ENCODE peak calls at places on chromosomes 6 and 20, in seven cellular contexts. One of them, this sample, is unnamed. For H3K9me2, the result is how much of the 10 kb centered on the place peaks cover.

GRCh38 chr6:163919652-163920051 is 505.1 kb downstream of the QKI start:
- DNase-seq in hepatocyte: no peak
- DNase-seq in PC-9: no peak
- DNase-seq in GM23338: no peak
- DNase-seq in HCT116: no peak
- DNase-seq in GM23248: no peak
- DNase-seq in MM.1S: no peak
- DNase-seq in this sample: no peak

GRCh38 chr20:2755451-2756055 is 44.9 kb downstream of the CPXM1 start:
- DNase-seq in hepatocyte: no peak
- DNase-seq in PC-9: no peak
- DNase-seq in GM23338: no peak
- DNase-seq in HCT116: no peak
- DNase-seq in GM23248: no peak
- DNase-seq in MM.1S: no peak
- DNase-seq in this sample: no peak

GRCh38 chr6:20954325-20954724 is 420.1 kb downstream of the CDKAL1 start:
- DNase-seq in hepatocyte: no peak
- DNase-seq in PC-9: no peak
- DNase-seq in GM23338: no peak
- DNase-seq in HCT116: no peak
- DNase-seq in GM23248: no peak
- DNase-seq in MM.1S: no peak
- DNase-seq in this sample: no peak

GRCh38 chr6:34656378-34657036 is 40.1 kb downstream of the ILRUN start:
- DNase-seq in hepatocyte: peak
- DNase-seq in PC-9: peak
- DNase-seq in GM23338: no peak
- DNase-seq in HCT116: no peak
- DNase-seq in GM23248: peak
- DNase-seq in MM.1S: peak
- DNase-seq in this sample: peak

GRCh38 chr20:42559665-42560064 is 630.0 kb downstream of the PTPRT start:
- DNase-seq in hepatocyte: no peak
- DNase-seq in PC-9: no peak
- DNase-seq in GM23338: no peak
- DNase-seq in HCT116: no peak
- DNase-seq in GM23248: no peak
- DNase-seq in MM.1S: no peak
- DNase-seq in this sample: no peak

GRCh38 chr6:80143312-80143960 is 37.0 kb downstream of the BCKDHB start:
- DNase-seq in hepatocyte: peak
- DNase-seq in PC-9: peak
- DNase-seq in GM23338: no peak
- DNase-seq in HCT116: peak
- DNase-seq in GM23248: peak
- DNase-seq in MM.1S: no peak
- DNase-seq in this sample: peak

GRCh38 chr20:1863296-1863695 is 31.9 kb upstream of the SIRPA start:
- DNase-seq in hepatocyte: no peak
- DNase-seq in PC-9: no peak
- DNase-seq in GM23338: no peak
- DNase-seq in HCT116: no peak
- DNase-seq in GM23248: no peak
- DNase-seq in MM.1S: no peak
- DNase-seq in this sample: no peak

GRCh38 chr6:3457710-3458605 is 1.1 kb upstream of the SLC22A23 start:
- DNase-seq in hepatocyte: peak
- DNase-seq in PC-9: peak
- DNase-seq in GM23338: peak
- DNase-seq in HCT116: peak
- DNase-seq in GM23248: peak
- DNase-seq in MM.1S: no peak
- DNase-seq in this sample: peak

GRCh38 chr6:133630651-133631050 is 258.3 kb upstream of the TCF21 start:
- DNase-seq in hepatocyte: no peak
- DNase-seq in PC-9: no peak
- DNase-seq in GM23338: no peak
- DNase-seq in HCT116: no peak
- DNase-seq in GM23248: no peak
- DNase-seq in MM.1S: no peak
- DNase-seq in this sample: no peak

GRCh38 chr6:13015379-13015681 is 298.8 kb downstream of the PHACTR1 start:
- DNase-seq in hepatocyte: no peak
- DNase-seq in PC-9: no peak
- DNase-seq in GM23338: no peak
- DNase-seq in HCT116: no peak
- DNase-seq in GM23248: no peak
- DNase-seq in MM.1S: no peak
- DNase-seq in this sample: no peak

GRCh38 chr6:2793491-2794151 is 28.4 kb downstream of the WRNIP1 start:
- DNase-seq in hepatocyte: peak
- DNase-seq in PC-9: peak
- DNase-seq in GM23338: no peak
- DNase-seq in HCT116: no peak
- DNase-seq in GM23248: peak
- DNase-seq in MM.1S: no peak
- DNase-seq in this sample: peak

GRCh38 chr20:63698739-63699465 is 2.5 kb downstream of the TNFRSF6B start:
- DNase-seq in hepatocyte: peak
- DNase-seq in PC-9: peak
- DNase-seq in GM23338: no peak
- DNase-seq in HCT116: peak
- DNase-seq in GM23248: peak
- DNase-seq in MM.1S: no peak
- DNase-seq in this sample: peak

GRCh38 chr6:32177182-32177787 is 920 bp upstream of the RNF5 start:
- DNase-seq in hepatocyte: peak
- DNase-seq in PC-9: no peak
- DNase-seq in GM23338: peak
- DNase-seq in HCT116: no peak
- DNase-seq in GM23248: no peak
- DNase-seq in MM.1S: peak
- DNase-seq in this sample: no peak

GRCh38 chr6:38564301-38564700 is 75.4 kb downstream of the BTBD9 start:
- DNase-seq in hepatocyte: no peak
- DNase-seq in PC-9: no peak
- DNase-seq in GM23338: no peak
- DNase-seq in HCT116: no peak
- DNase-seq in GM23248: no peak
- DNase-seq in MM.1S: no peak
- DNase-seq in this sample: no peak
- H3K9me2 ChIP-seq in hepatocyte: under half
- H3K9me2 ChIP-seq in PC-9: under half
- H3K9me2 ChIP-seq in GM23338: under half
- H3K9me2 ChIP-seq in HCT116: under half
- H3K9me2 ChIP-seq in GM23248: under half
- H3K9me2 ChIP-seq in MM.1S: under half
- H3K9me2 ChIP-seq in this sample: under half

DNA sequence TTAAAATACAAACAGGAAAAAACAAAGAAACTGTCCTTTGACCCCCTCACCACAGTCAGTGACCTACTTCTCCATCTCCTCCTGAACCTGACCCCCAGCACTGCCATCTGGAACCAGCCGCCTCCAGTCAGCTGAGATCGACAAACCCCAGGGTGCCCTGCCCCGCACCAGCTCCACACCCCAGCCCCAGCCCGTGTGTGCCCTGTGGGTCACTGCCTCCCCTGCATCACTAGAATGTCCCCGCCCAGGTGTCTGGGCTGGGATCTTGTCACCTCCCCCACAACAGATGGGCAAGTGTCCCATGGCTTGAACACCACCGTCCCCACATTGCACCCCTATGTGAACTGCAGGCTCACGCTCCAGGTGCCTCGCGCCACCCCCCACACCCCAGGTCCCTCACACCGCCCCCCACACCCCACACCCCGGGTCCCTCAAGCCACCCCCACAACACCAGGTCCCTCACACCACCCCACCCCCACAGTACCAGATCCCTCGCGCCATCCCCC is 13.3 kb downstream of the TAF4 start:
- DNase-seq in hepatocyte: no peak
- DNase-seq in PC-9: no peak
- DNase-seq in GM23338: no peak
- DNase-seq in HCT116: no peak
- DNase-seq in GM23248: no peak
- DNase-seq in MM.1S: no peak
- DNase-seq in this sample: no peak
- TF ChIP-seq EZH2 in hepatocyte: no peak
- TF ChIP-seq EZH2 in PC-9: no peak
- TF ChIP-seq EZH2 in GM23338: no peak
- TF ChIP-seq EZH2 in HCT116: no peak
- TF ChIP-seq EZH2 in GM23248: no peak
- TF ChIP-seq EZH2 in MM.1S: no peak
- TF ChIP-seq EZH2 in this sample: no peak

GRCh38 chr20:41191562-41192500 is 54.5 kb downstream of the PLCG1 start:
- DNase-seq in hepatocyte: no peak
- DNase-seq in PC-9: no peak
- DNase-seq in GM23338: no peak
- DNase-seq in HCT116: no peak
- DNase-seq in GM23248: no peak
- DNase-seq in MM.1S: no peak
- DNase-seq in this sample: no peak
- H3K9me2 ChIP-seq in hepatocyte: under half
- H3K9me2 ChIP-seq in PC-9: under half
- H3K9me2 ChIP-seq in GM23338: under half
- H3K9me2 ChIP-seq in HCT116: under half
- H3K9me2 ChIP-seq in GM23248: under half
- H3K9me2 ChIP-seq in MM.1S: under half
- H3K9me2 ChIP-seq in this sample: under half

DNA sequence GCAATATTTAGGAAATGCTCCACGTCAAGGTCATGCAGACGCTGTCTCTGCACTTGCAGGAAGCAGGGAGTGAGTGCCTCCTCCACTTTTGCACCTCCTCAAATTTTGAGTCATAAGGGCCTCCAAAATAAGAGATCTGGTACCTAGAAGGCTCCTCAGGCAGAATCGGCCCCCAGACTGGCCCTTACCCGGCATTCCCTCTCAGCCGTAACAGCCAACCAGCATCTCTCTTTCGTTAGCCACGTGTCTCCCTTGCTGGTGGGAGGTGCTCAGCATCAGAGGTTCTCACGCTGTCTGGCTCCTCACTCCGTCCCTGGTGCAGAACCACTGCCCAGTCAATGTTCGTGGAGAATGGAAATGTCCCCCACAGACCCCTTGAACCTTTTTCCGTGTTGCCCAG is 75.3 kb downstream of the ANKRD60 start:
- DNase-seq in hepatocyte: no peak
- DNase-seq in PC-9: no peak
- DNase-seq in GM23338: no peak
- DNase-seq in HCT116: no peak
- DNase-seq in GM23248: no peak
- DNase-seq in MM.1S: no peak
- DNase-seq in this sample: no peak
- TF ChIP-seq EZH2 in hepatocyte: no peak
- TF ChIP-seq EZH2 in PC-9: no peak
- TF ChIP-seq EZH2 in GM23338: no peak
- TF ChIP-seq EZH2 in HCT116: no peak
- TF ChIP-seq EZH2 in GM23248: no peak
- TF ChIP-seq EZH2 in MM.1S: no peak
- TF ChIP-seq EZH2 in this sample: no peak

GRCh38 chr6:16184554-16184953 is 53.8 kb upstream of the GMPR start:
- DNase-seq in hepatocyte: peak
- DNase-seq in PC-9: no peak
- DNase-seq in GM23338: no peak
- DNase-seq in HCT116: no peak
- DNase-seq in GM23248: no peak
- DNase-seq in MM.1S: no peak
- DNase-seq in this sample: no peak

GRCh38 chr6:16187185-16187584 is 51.2 kb upstream of the GMPR start:
- DNase-seq in hepatocyte: no peak
- DNase-seq in PC-9: no peak
- DNase-seq in GM23338: no peak
- DNase-seq in HCT116: no peak
- DNase-seq in GM23248: no peak
- DNase-seq in MM.1S: no peak
- DNase-seq in this sample: no peak

DNA sequence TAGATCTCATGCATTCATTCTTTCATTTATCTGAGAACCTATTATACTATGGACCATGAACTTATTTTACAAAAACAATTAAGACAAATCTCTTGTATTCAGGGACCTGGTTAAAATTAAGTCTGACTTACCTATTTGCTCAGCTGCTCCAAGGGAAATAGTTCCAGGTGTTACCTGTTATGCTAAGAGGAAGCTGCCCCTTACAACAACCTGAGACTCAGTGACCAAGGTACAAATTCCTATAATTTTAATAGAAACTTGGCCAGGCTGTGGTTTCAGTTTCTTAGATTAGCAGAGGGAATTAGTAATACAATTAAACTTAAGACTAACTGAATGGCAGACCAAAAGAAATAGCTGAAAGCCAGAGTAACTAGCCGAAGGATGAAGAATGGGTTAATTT is 48.2 kb upstream of the GMPR start:
- DNase-seq in hepatocyte: no peak
- DNase-seq in PC-9: no peak
- DNase-seq in GM23338: no peak
- DNase-seq in HCT116: no peak
- DNase-seq in GM23248: no peak
- DNase-seq in MM.1S: no peak
- DNase-seq in this sample: no peak
- H3K9me2 ChIP-seq in hepatocyte: under half
- H3K9me2 ChIP-seq in PC-9: under half
- H3K9me2 ChIP-seq in GM23338: under half
- H3K9me2 ChIP-seq in HCT116: under half
- H3K9me2 ChIP-seq in GM23248: under half
- H3K9me2 ChIP-seq in MM.1S: under half
- H3K9me2 ChIP-seq in this sample: under half

This sample was measured in PC-3.